ENCODE peak calls at places on chromosomes 12 and 14, in ten cellular contexts. D is GM23338; I is kidney epithelial cell; J is lower lobe of right lung; A is HFFc6; F is thyroid gland; Y is GM20000; V is HFF-Myc; R is AG09319; C is CD4-positive, alpha-beta T cell. T is an unnamed sample.

GRCh38 chr12:51281202-51281924 is 11.1 kb upstream of the SMAGP start:
- DNase-seq in D (no peak), I (no peak), J (no peak), A (peak), F (no peak), Y (no peak), V (no peak), R (no peak), C (no peak), T (peak)

GRCh38 chr14:72739446-72740405 is 154.2 kb downstream of the DPF3 start:
- DNase-seq in D (no peak), I (no peak), J (no peak), A (no peak), F (no peak), Y (no peak), V (no peak), R (no peak), C (no peak), T (no peak)

GRCh38 chr12:52835271-52836041 is 1.3 kb upstream of the KRT79 start:
- DNase-seq in D (no peak), I (no peak), J (no peak), A (no peak), F (no peak), Y (no peak), V (no peak), R (no peak), C (no peak), T (no peak)

GRCh38 chr12:110647669-110648068 is 33.7 kb downstream of the TCTN1 start:
- DNase-seq in D (no peak), I (no peak), J (no peak), A (no peak), F (no peak), Y (no peak), V (no peak), R (no peak), C (no peak), T (no peak)

GRCh38 chr12:34210183-34210582 is 187.9 kb downstream of the ALG10 start:
- DNase-seq in D (no peak), I (no peak), J (no peak), A (no peak), F (no peak), Y (no peak), V (no peak), R (no peak), C (no peak), T (no peak)

GRCh38 chr14:84493779-84494178 is 1036.2 kb upstream of the FLRT2 start:
- DNase-seq in D (peak), I (no peak), J (no peak), A (peak), F (no peak), Y (no peak), V (peak), R (no peak), C (no peak), T (peak)

GRCh38 chr12:6964605-6965025 is 5.8 kb downstream of the PHB2 start:
- DNase-seq in D (no peak), I (no peak), J (no peak), A (no peak), F (no peak), Y (no peak), V (no peak), R (no peak), C (no peak), T (no peak)

GRCh38 chr12:5620896-5621295 is 189.0 kb downstream of the NTF3 start:
- DNase-seq in D (no peak), I (no peak), J (no peak), A (no peak), F (no peak), Y (no peak), V (no peak), R (no peak), C (no peak), T (no peak)

GRCh38 chr12:124172646-124173045 is 122.2 kb upstream of the RFLNA start:
- DNase-seq in D (no peak), I (no peak), J (no peak), A (peak), F (no peak), Y (no peak), V (no peak), R (no peak), C (no peak), T (no peak)

GRCh38 chr14:29643415-29644206 is 284.0 kb downstream of the PRKD1 start:
- DNase-seq in D (peak), I (no peak), J (no peak), A (peak), F (no peak), Y (no peak), V (no peak), R (no peak), C (no peak), T (peak)

GRCh38 chr12:69910739-69911138 is 85.7 kb downstream of the MYRFL start:
- DNase-seq in D (no peak), I (no peak), J (no peak), A (no peak), F (no peak), Y (no peak), V (no peak), R (no peak), C (no peak), T (no peak)

GRCh38 chr12:53259891-53260290 is 8.2 kb upstream of the ESPL1 start:
- DNase-seq in D (no peak), I (no peak), J (no peak), A (no peak), F (no peak), Y (no peak), V (no peak), R (no peak), C (no peak), T (no peak)

GRCh38 chr14:100842799-100843198 is 16.9 kb downstream of the MEG3 start:
- DNase-seq in D (no peak), I (peak), J (peak), A (peak), F (no peak), Y (no peak), V (peak), R (peak), C (no peak), T (peak)

GRCh38 chr14:51395361-51395849 is 155.4 kb downstream of the TMX1 start:
- DNase-seq in D (peak), I (no peak), J (peak), A (peak), F (peak), Y (no peak), V (peak), R (peak), C (no peak), T (peak)

GRCh38 chr12:130066742-130067141 is 95.5 kb upstream of the FZD10 start:
- DNase-seq in D (no peak), I (no peak), J (no peak), A (no peak), F (no peak), Y (no peak), V (no peak), R (no peak), C (no peak), T (no peak)

GRCh38 chr12:45637706-45638105 is 91.8 kb upstream of the ARID2 start:
- DNase-seq in D (no peak), I (no peak), J (no peak), A (peak), F (no peak), Y (no peak), V (peak), R (no peak), C (no peak), T (peak)

GRCh38 chr12:77087427-77087826 is 22.1 kb upstream of the E2F7 start:
- DNase-seq in D (no peak), I (peak), J (no peak), A (peak), F (no peak), Y (no peak), V (no peak), R (no peak), C (no peak), T (peak)

GRCh38 chr12:24470050-24470449 is 478.9 kb downstream of the BCAT1 start:
- DNase-seq in D (no peak), I (no peak), J (no peak), A (no peak), F (no peak), Y (no peak), V (no peak), R (no peak), C (no peak), T (no peak)

GRCh38 chr14:39376671-39377403 is 55.4 kb downstream of the FBXO33 start:
- DNase-seq in D (peak), I (no peak), J (no peak), A (peak), F (no peak), Y (no peak), V (no peak), R (no peak), C (no peak), T (peak)

GRCh38 chr12:31783996-31784645 is 55.3 kb upstream of the AMN1 start:
- DNase-seq in D (no peak), I (no peak), J (no peak), A (no peak), F (no peak), Y (no peak), V (peak), R (no peak), C (no peak), T (no peak)

GRCh38 chr14:33646692-33647260 is 304.1 kb downstream of the EGLN3 start:
- DNase-seq in D (no peak), I (peak), J (no peak), A (peak), F (no peak), Y (no peak), V (peak), R (peak), C (no peak), T (peak)

GRCh38 chr12:64549108-64549507 is 61.2 kb upstream of the RASSF3 start:
- DNase-seq in D (no peak), I (no peak), J (no peak), A (no peak), F (no peak), Y (no peak), V (no peak), R (no peak), C (no peak), T (no peak)

GRCh38 chr12:89621511-89621910 is 87.1 kb downstream of the ATP2B1 start:
- DNase-seq in D (no peak), I (no peak), J (no peak), A (no peak), F (no peak), Y (no peak), V (no peak), R (no peak), C (no peak), T (peak)

GRCh38 chr12:126914170-126914796 is 1352.7 kb upstream of the TMEM132C start:
- DNase-seq in D (no peak), I (no peak), J (no peak), A (no peak), F (no peak), Y (no peak), V (no peak), R (no peak), C (no peak), T (no peak)

GRCh38 chr14:103941462-103941861 is 867 bp downstream of the RD3L start:
- DNase-seq in D (no peak), I (no peak), J (no peak), A (no peak), F (no peak), Y (no peak), V (no peak), R (no peak), C (no peak), T (no peak)

GRCh38 chr12:6464531-6464930 is 5.9 kb downstream of the VAMP1 start:
- DNase-seq in D (no peak), I (no peak), J (no peak), A (no peak), F (no peak), Y (no peak), V (no peak), R (no peak), C (no peak), T (no peak)

GRCh38 chr14:32524609-32525391 is 195.7 kb downstream of the AKAP6 start:
- DNase-seq in D (no peak), I (no peak), J (no peak), A (peak), F (no peak), Y (no peak), V (no peak), R (no peak), C (no peak), T (peak)

GRCh38 chr14:75675265-75675960 is 14.4 kb downstream of the TTLL5 start:
- DNase-seq in D (peak), I (no peak), J (no peak), A (no peak), F (no peak), Y (no peak), V (no peak), R (no peak), C (no peak), T (no peak)
- TF ChIP-seq CTCF in D (peak), I (peak), J (no peak), A (no peak), F (no peak), Y (no peak), V (no peak), R (no peak), C (no peak), T (peak)

DNA sequence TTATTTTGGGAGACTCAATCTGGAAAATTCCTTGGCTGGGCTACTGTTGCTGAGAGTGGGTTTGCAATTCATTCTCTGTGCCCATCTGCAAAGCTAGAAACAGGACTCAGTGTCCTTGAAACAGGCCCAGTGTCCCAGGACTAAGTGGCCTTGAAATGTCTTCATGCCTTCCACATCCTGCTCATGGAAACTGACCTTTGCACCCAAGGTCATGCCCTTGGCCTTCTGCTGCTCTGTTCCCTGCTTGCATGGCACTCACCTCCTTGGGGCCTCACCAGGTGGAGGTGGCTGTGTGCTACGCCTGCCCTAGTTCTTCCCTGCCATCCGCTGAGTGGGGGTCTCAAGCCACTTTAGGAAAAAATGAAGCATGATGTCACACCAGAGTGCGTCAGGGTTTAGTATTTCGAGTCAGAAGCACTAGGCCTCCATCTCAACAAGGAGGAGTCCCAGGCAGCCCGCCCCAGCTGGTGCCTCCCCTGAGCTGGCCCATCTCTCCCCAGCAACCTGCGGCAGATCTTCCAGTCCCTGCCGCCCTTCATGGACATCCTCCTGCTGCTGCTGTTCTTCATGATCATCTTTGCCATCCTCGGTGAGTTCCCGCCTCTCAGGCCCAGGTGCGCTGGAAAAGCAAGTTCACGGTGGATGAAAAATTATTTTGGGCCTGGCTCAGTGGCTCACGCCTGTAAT is 48.1 kb downstream of the TPCN1 start:
- DNase-seq in D (no peak), I (no peak), J (no peak), A (no peak), F (no peak), Y (no peak), V (no peak), R (no peak), C (no peak), T (no peak)
- TF ChIP-seq CTCF in D (no peak), I (no peak), J (no peak), A (no peak), F (no peak), Y (no peak), V (no peak), R (no peak), C (no peak), T (no peak)

GRCh38 chr14:35807131-35807961 is 1.7 kb downstream of the RALGAPA1 start:
- DNase-seq in D (no peak), I (no peak), J (no peak), A (no peak), F (no peak), Y (no peak), V (no peak), R (no peak), C (no peak), T (no peak)
- TF ChIP-seq CTCF in D (no peak), I (no peak), J (no peak), A (no peak), F (no peak), Y (no peak), V (no peak), R (no peak), C (no peak), T (no peak)

GRCh38 chr12:96828169-96828789 is 78.8 kb upstream of the NEDD1 start:
- DNase-seq in D (peak), I (no peak), J (no peak), A (no peak), F (no peak), Y (no peak), V (no peak), R (no peak), C (no peak), T (no peak)
- TF ChIP-seq CTCF in D (peak), I (no peak), J (no peak), A (no peak), F (no peak), Y (no peak), V (peak), R (no peak), C (no peak), T (no peak)

DNA sequence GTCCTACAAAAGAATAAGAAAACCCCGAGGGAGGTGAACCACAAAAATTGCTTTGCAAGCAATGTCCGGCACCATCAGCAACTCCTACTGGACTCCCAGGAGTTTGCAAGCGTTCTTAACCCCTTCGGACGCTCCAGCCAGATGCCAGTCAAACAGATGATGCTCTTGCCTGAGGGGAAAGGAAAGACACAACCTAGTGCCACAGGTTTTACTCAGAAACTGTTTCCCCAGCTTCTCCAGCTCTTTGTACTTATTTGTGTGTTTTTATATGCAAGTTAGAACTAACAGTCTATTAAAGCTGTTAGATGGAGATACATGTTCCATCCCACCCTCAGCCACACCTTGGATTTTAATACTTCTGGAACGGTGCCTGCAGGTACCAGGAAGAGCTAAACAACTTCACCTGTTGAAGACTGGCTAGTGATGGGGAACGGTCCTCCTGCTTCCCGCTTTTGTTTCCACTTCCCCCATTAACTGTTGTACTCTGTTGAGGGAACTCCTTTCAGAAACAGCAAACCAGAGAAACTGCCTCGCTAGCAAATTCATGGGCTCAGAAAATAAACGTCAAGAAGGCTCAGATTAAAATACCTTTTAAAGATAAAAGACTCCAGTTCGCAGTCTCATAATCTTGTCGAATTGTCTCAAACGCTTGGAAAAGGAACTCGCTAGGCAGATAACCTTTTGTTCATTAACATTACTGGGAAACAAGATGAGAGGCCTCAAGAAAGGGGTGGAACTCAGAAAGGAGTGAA is 1.1 kb upstream of the FERMT2 start:
- DNase-seq in D (peak), I (peak), J (no peak), A (peak), F (peak), Y (peak), V (peak), R (peak), C (no peak), T (peak)
- TF ChIP-seq CTCF in D (peak), I (peak), J (peak), A (peak), F (peak), Y (no peak), V (peak), R (peak), C (no peak), T (peak)

GRCh38 chr14:69002069-69002468 is 23.0 kb upstream of the ACTN1 start:
- DNase-seq in D (peak), I (no peak), J (no peak), A (no peak), F (no peak), Y (no peak), V (no peak), R (no peak), C (no peak), T (peak)
- TF ChIP-seq CTCF in D (peak), I (no peak), J (peak), A (peak), F (no peak), Y (no peak), V (peak), R (no peak), C (no peak), T (peak)

T was measured in fibroblast of pulmonary artery.